ENCODE peak calls at places on chromosome 11, in eight cellular contexts. One of them, this sample, is unnamed.
A peak's percentile ranks its signal among the peaks of the same experiment; 100 is the strongest.

GRCh38 chr11:2530131-2530854 is 85.5 kb downstream of the KCNQ1 start:
- DNase-seq in HFFc6: no peak
- DNase-seq in substantia nigra: no peak
- DNase-seq in AG10803: no peak
- DNase-seq in AG08395: no peak
- DNase-seq in NCI-H2081: no peak
- DNase-seq in Peyer's patch: peak; percentile 46
- DNase-seq in erythroblast: no peak
- DNase-seq in this sample: no peak

GRCh38 chr11:69337211-69337721 is 43.3 kb downstream of the MYEOV start:
- DNase-seq in HFFc6: peak; percentile 54
- DNase-seq in substantia nigra: no peak
- DNase-seq in AG10803: peak; percentile 33
- DNase-seq in AG08395: no peak
- DNase-seq in NCI-H2081: no peak
- DNase-seq in Peyer's patch: no peak
- DNase-seq in erythroblast: no peak
- DNase-seq in this sample: no peak

GRCh38 chr11:113603277-113604059 is 102.6 kb downstream of the TMPRSS5 start:
- DNase-seq in HFFc6: no peak
- DNase-seq in substantia nigra: peak; percentile 27
- DNase-seq in AG10803: peak; percentile 74
- DNase-seq in AG08395: peak; percentile 84
- DNase-seq in NCI-H2081: no peak
- DNase-seq in Peyer's patch: no peak
- DNase-seq in erythroblast: no peak
- DNase-seq in this sample: no peak

GRCh38 chr11:40722179-40722795 is 737.2 kb downstream of the LRRC4C start:
- DNase-seq in HFFc6: no peak
- DNase-seq in substantia nigra: no peak
- DNase-seq in AG10803: peak; percentile 0
- DNase-seq in AG08395: no peak
- DNase-seq in NCI-H2081: no peak
- DNase-seq in Peyer's patch: no peak
- DNase-seq in erythroblast: peak; percentile 38
- DNase-seq in this sample: peak; percentile 51

GRCh38 chr11:70016666-70017347 is 61.3 kb upstream of the ANO1 start:
- DNase-seq in HFFc6: peak; percentile 64
- DNase-seq in substantia nigra: no peak
- DNase-seq in AG10803: peak; percentile 62
- DNase-seq in AG08395: peak; percentile 27
- DNase-seq in NCI-H2081: no peak
- DNase-seq in Peyer's patch: peak; percentile 11
- DNase-seq in erythroblast: no peak
- DNase-seq in this sample: no peak

GRCh38 chr11:20274031-20274430 is 89.5 kb upstream of the HTATIP2 start:
- DNase-seq in HFFc6: no peak
- DNase-seq in substantia nigra: no peak
- DNase-seq in AG10803: no peak
- DNase-seq in AG08395: no peak
- DNase-seq in NCI-H2081: no peak
- DNase-seq in Peyer's patch: no peak
- DNase-seq in erythroblast: no peak
- DNase-seq in this sample: no peak

GRCh38 chr11:125141686-125142535 is 22.6 kb upstream of the PKNOX2 start:
- DNase-seq in HFFc6: no peak
- DNase-seq in substantia nigra: peak; percentile 42
- DNase-seq in AG10803: peak; percentile 5
- DNase-seq in AG08395: peak; percentile 67
- DNase-seq in NCI-H2081: no peak
- DNase-seq in Peyer's patch: peak; percentile 61
- DNase-seq in erythroblast: peak; percentile 62
- DNase-seq in this sample: peak; percentile 55

GRCh38 chr11:32426819-32427615 is 8.3 kb downstream of the WT1 start:
- DNase-seq in HFFc6: no peak
- DNase-seq in substantia nigra: no peak
- DNase-seq in AG10803: no peak
- DNase-seq in AG08395: no peak
- DNase-seq in NCI-H2081: no peak
- DNase-seq in Peyer's patch: no peak
- DNase-seq in erythroblast: peak; percentile 42
- DNase-seq in this sample: no peak

GRCh38 chr11:16454284-16454683 is 97.9 kb upstream of the SOX6 start:
- DNase-seq in HFFc6: no peak
- DNase-seq in substantia nigra: no peak
- DNase-seq in AG10803: no peak
- DNase-seq in AG08395: no peak
- DNase-seq in NCI-H2081: no peak
- DNase-seq in Peyer's patch: no peak
- DNase-seq in erythroblast: no peak
- DNase-seq in this sample: no peak

GRCh38 chr11:62013266-62014157 is 46.1 kb upstream of the FTH1 start:
- DNase-seq in HFFc6: peak; percentile 41
- DNase-seq in substantia nigra: no peak
- DNase-seq in AG10803: peak; percentile 72
- DNase-seq in AG08395: peak; percentile 54
- DNase-seq in NCI-H2081: no peak
- DNase-seq in Peyer's patch: no peak
- DNase-seq in erythroblast: no peak
- DNase-seq in this sample: peak; percentile 51

GRCh38 chr11:95248666-95249467 is 17.9 kb upstream of the SESN3 start:
- DNase-seq in HFFc6: no peak
- DNase-seq in substantia nigra: no peak
- DNase-seq in AG10803: no peak
- DNase-seq in AG08395: no peak
- DNase-seq in NCI-H2081: no peak
- DNase-seq in Peyer's patch: no peak
- DNase-seq in erythroblast: no peak
- DNase-seq in this sample: no peak

GRCh38 chr11:62831520-62832345 is at the start of gene STX5:
- DNase-seq in HFFc6: peak; percentile 97
- DNase-seq in substantia nigra: peak; percentile 99
- DNase-seq in AG10803: peak; percentile 97
- DNase-seq in AG08395: peak; percentile 98
- DNase-seq in NCI-H2081: peak; percentile 98
- DNase-seq in Peyer's patch: peak; percentile 100
- DNase-seq in erythroblast: peak; percentile 100
- DNase-seq in this sample: peak; percentile 100

GRCh38 chr11:62665630-62666258 is 632 bp downstream of the CSKMT start:
- DNase-seq in HFFc6: no peak
- DNase-seq in substantia nigra: peak; percentile 23
- DNase-seq in AG10803: peak; percentile 65
- DNase-seq in AG08395: peak; percentile 41
- DNase-seq in NCI-H2081: no peak
- DNase-seq in Peyer's patch: no peak
- DNase-seq in erythroblast: peak; percentile 78
- DNase-seq in this sample: peak; percentile 73

GRCh38 chr11:134164490-134165370 is 59.0 kb downstream of the NCAPD3 start:
- DNase-seq in HFFc6: no peak
- DNase-seq in substantia nigra: no peak
- DNase-seq in AG10803: no peak
- DNase-seq in AG08395: no peak
- DNase-seq in NCI-H2081: no peak
- DNase-seq in Peyer's patch: no peak
- DNase-seq in erythroblast: no peak
- DNase-seq in this sample: no peak

GRCh38 chr11:97754976-97755375 is 1265.8 kb upstream of the CNTN5 start:
- DNase-seq in HFFc6: no peak
- DNase-seq in substantia nigra: no peak
- DNase-seq in AG10803: no peak
- DNase-seq in AG08395: no peak
- DNase-seq in NCI-H2081: no peak
- DNase-seq in Peyer's patch: no peak
- DNase-seq in erythroblast: no peak
- DNase-seq in this sample: no peak

GRCh38 chr11:10488121-10488580 is 33.1 kb downstream of the AMPD3 start:
- DNase-seq in HFFc6: no peak
- DNase-seq in substantia nigra: no peak
- DNase-seq in AG10803: no peak
- DNase-seq in AG08395: no peak
- DNase-seq in NCI-H2081: no peak
- DNase-seq in Peyer's patch: peak; percentile 73
- DNase-seq in erythroblast: no peak
- DNase-seq in this sample: peak; percentile 12

GRCh38 chr11:130456276-130456675 is 7.8 kb downstream of the ADAMTS15 start:
- DNase-seq in HFFc6: no peak
- DNase-seq in substantia nigra: no peak
- DNase-seq in AG10803: peak; percentile 32
- DNase-seq in AG08395: no peak
- DNase-seq in NCI-H2081: no peak
- DNase-seq in Peyer's patch: no peak
- DNase-seq in erythroblast: no peak
- DNase-seq in this sample: no peak

GRCh38 chr11:69295995-69296889 is 2.3 kb downstream of the MYEOV start:
- DNase-seq in HFFc6: peak; percentile 35
- DNase-seq in substantia nigra: no peak
- DNase-seq in AG10803: peak; percentile 94
- DNase-seq in AG08395: peak; percentile 78
- DNase-seq in NCI-H2081: no peak
- DNase-seq in Peyer's patch: peak; percentile 53
- DNase-seq in erythroblast: peak; percentile 9
- DNase-seq in this sample: peak; percentile 79

GRCh38 chr11:115942043-115942442 is 437.8 kb upstream of the CADM1 start:
- DNase-seq in HFFc6: no peak
- DNase-seq in substantia nigra: no peak
- DNase-seq in AG10803: no peak
- DNase-seq in AG08395: no peak
- DNase-seq in NCI-H2081: no peak
- DNase-seq in Peyer's patch: no peak
- DNase-seq in erythroblast: no peak
- DNase-seq in this sample: no peak

GRCh38 chr11:72058416-72059034 is 21.8 kb downstream of the NUMA1 start:
- DNase-seq in HFFc6: peak; percentile 76
- DNase-seq in substantia nigra: no peak
- DNase-seq in AG10803: peak; percentile 49
- DNase-seq in AG08395: no peak
- DNase-seq in NCI-H2081: no peak
- DNase-seq in Peyer's patch: no peak
- DNase-seq in erythroblast: no peak
- DNase-seq in this sample: no peak

GRCh38 chr11:133064152-133064877 is 468.0 kb downstream of the OPCML start:
- DNase-seq in HFFc6: peak; percentile 72
- DNase-seq in substantia nigra: peak; percentile 69
- DNase-seq in AG10803: peak; percentile 78
- DNase-seq in AG08395: peak; percentile 89
- DNase-seq in NCI-H2081: peak; percentile 68
- DNase-seq in Peyer's patch: peak; percentile 73
- DNase-seq in erythroblast: peak; percentile 3
- DNase-seq in this sample: peak; percentile 19

GRCh38 chr11:13140873-13141655 is 131.9 kb downstream of the RASSF10 start:
- DNase-seq in HFFc6: no peak
- DNase-seq in substantia nigra: no peak
- DNase-seq in AG10803: no peak
- DNase-seq in AG08395: peak; percentile 10
- DNase-seq in NCI-H2081: no peak
- DNase-seq in Peyer's patch: peak; percentile 52
- DNase-seq in erythroblast: no peak
- DNase-seq in this sample: peak; percentile 73

GRCh38 chr11:7573558-7574296 is 59.9 kb downstream of the PPFIBP2 start:
- DNase-seq in HFFc6: no peak
- DNase-seq in substantia nigra: no peak
- DNase-seq in AG10803: no peak
- DNase-seq in AG08395: no peak
- DNase-seq in NCI-H2081: no peak
- DNase-seq in Peyer's patch: peak; percentile 79
- DNase-seq in erythroblast: no peak
- DNase-seq in this sample: peak; percentile 78

GRCh38 chr11:128302425-128303186 is 284.8 kb downstream of the ETS1 start:
- DNase-seq in HFFc6: no peak
- DNase-seq in substantia nigra: no peak
- DNase-seq in AG10803: no peak
- DNase-seq in AG08395: no peak
- DNase-seq in NCI-H2081: no peak
- DNase-seq in Peyer's patch: no peak
- DNase-seq in erythroblast: no peak
- DNase-seq in this sample: no peak

GRCh38 chr11:122656073-122656630 is 630 bp downstream of the UBASH3B start:
- DNase-seq in HFFc6: peak; percentile 50
- DNase-seq in substantia nigra: peak; percentile 22
- DNase-seq in AG10803: peak; percentile 59
- DNase-seq in AG08395: peak; percentile 61
- DNase-seq in NCI-H2081: peak; percentile 52
- DNase-seq in Peyer's patch: peak; percentile 72
- DNase-seq in erythroblast: peak; percentile 64
- DNase-seq in this sample: peak; percentile 74

GRCh38 chr11:125918140-125918840 is 14.0 kb downstream of the DDX25 start:
- DNase-seq in HFFc6: no peak
- DNase-seq in substantia nigra: no peak
- DNase-seq in AG10803: peak; percentile 37
- DNase-seq in AG08395: peak; percentile 17
- DNase-seq in NCI-H2081: no peak
- DNase-seq in Peyer's patch: no peak
- DNase-seq in erythroblast: no peak
- DNase-seq in this sample: no peak

GRCh38 chr11:128728767-128729587 is 35.1 kb downstream of the FLI1 start:
- DNase-seq in HFFc6: no peak
- DNase-seq in substantia nigra: no peak
- DNase-seq in AG10803: no peak
- DNase-seq in AG08395: no peak
- DNase-seq in NCI-H2081: no peak
- DNase-seq in Peyer's patch: no peak
- DNase-seq in erythroblast: no peak
- DNase-seq in this sample: no peak

GRCh38 chr11:123308077-123308476 is 113.0 kb upstream of the CLMP start:
- DNase-seq in HFFc6: peak; percentile 64
- DNase-seq in substantia nigra: no peak
- DNase-seq in AG10803: peak; percentile 95
- DNase-seq in AG08395: peak; percentile 93
- DNase-seq in NCI-H2081: no peak
- DNase-seq in Peyer's patch: no peak
- DNase-seq in erythroblast: no peak
- DNase-seq in this sample: no peak

GRCh38 chr11:48005133-48005532 is 24.8 kb downstream of the PTPRJ start:
- DNase-seq in HFFc6: no peak
- DNase-seq in substantia nigra: no peak
- DNase-seq in AG10803: peak; percentile 43
- DNase-seq in AG08395: no peak
- DNase-seq in NCI-H2081: no peak
- DNase-seq in Peyer's patch: no peak
- DNase-seq in erythroblast: peak; percentile 53
- DNase-seq in this sample: no peak

GRCh38 chr11:67492801-67493547 is 10.1 kb downstream of the AIP start:
- DNase-seq in HFFc6: no peak
- DNase-seq in substantia nigra: no peak
- DNase-seq in AG10803: no peak
- DNase-seq in AG08395: no peak
- DNase-seq in NCI-H2081: no peak
- DNase-seq in Peyer's patch: no peak
- DNase-seq in erythroblast: no peak
- DNase-seq in this sample: no peak

GRCh38 chr11:76552987-76553386 is 108.2 kb downstream of the EMSY start:
- DNase-seq in HFFc6: no peak
- DNase-seq in substantia nigra: no peak
- DNase-seq in AG10803: no peak
- DNase-seq in AG08395: no peak
- DNase-seq in NCI-H2081: no peak
- DNase-seq in Peyer's patch: no peak
- DNase-seq in erythroblast: no peak
- DNase-seq in this sample: no peak

GRCh38 chr11:22133785-22134184 is 59.1 kb upstream of the ANO5 start:
- DNase-seq in HFFc6: no peak
- DNase-seq in substantia nigra: no peak
- DNase-seq in AG10803: no peak
- DNase-seq in AG08395: no peak
- DNase-seq in NCI-H2081: no peak
- DNase-seq in Peyer's patch: no peak
- DNase-seq in erythroblast: no peak
- DNase-seq in this sample: no peak

GRCh38 chr11:12914401-12914912 is 94.7 kb upstream of the RASSF10 start:
- DNase-seq in HFFc6: peak; percentile 35
- DNase-seq in substantia nigra: peak; percentile 78
- DNase-seq in AG10803: peak; percentile 90
- DNase-seq in AG08395: peak; percentile 90
- DNase-seq in NCI-H2081: no peak
- DNase-seq in Peyer's patch: no peak
- DNase-seq in erythroblast: peak; percentile 19
- DNase-seq in this sample: peak; percentile 63

GRCh38 chr11:69939551-69940245 is 120.5 kb upstream of the FGF3 start:
- DNase-seq in HFFc6: no peak
- DNase-seq in substantia nigra: no peak
- DNase-seq in AG10803: no peak
- DNase-seq in AG08395: no peak
- DNase-seq in NCI-H2081: no peak
- DNase-seq in Peyer's patch: peak; percentile 48
- DNase-seq in erythroblast: no peak
- DNase-seq in this sample: peak; percentile 66

This sample was measured in HT-29.